ENCODE peak calls at places on chromosomes 11 and 22, in ten cellular contexts. Q is Calu3; O is activated naive CD4-positive, alpha-beta T cell; V is activated naive CD8-positive, alpha-beta T cell treated with anti-CD3 and anti-CD28 coated beads, Interleukin-2, amount 50 U/mL, for 24 hours; T is kidney epithelial cell; K is stimulated activated CD4-positive, alpha-beta T cell treated with anti-CD3 and anti-CD28 coated beads, Interleukin-12 subunit alpha, Interleukin-12 subunit beta, amount 100 ng/mL, for 48 hours; S is NCI-H2029 treated with DMSO at 0.1 percent for 48 hours; M is stimulated activated effector memory CD8-positive, alpha-beta T cell treated with anti-CD3 and anti-CD28 coated beads, Interleukin-12 subunit alpha, Interleukin-12 subunit beta, amount 100 ng/mL, for 72 hours; U is astrocyte of the spinal cord; F is B cell. H is an unnamed sample.

GRCh38 chr11:131910491-131911387 is 540.3 kb downstream of the NTM start:
- DNase-seq in K (no peak), V (no peak), M (no peak), T (no peak), Q (no peak), O (no peak), U (peak), S (no peak), F (no peak), H (no peak)

GRCh38 chr11:27615833-27616232 is 84.4 kb downstream of the BDNF start:
- DNase-seq in V (no peak), U (no peak), M (no peak), S (no peak), O (no peak), F (no peak), K (no peak), T (no peak), Q (no peak), H (no peak)

GRCh38 chr11:64245401-64245796 is 1.3 kb downstream of the PPP1R14B start:
- DNase-seq in S (no peak), O (no peak), Q (peak), U (peak), V (no peak), F (peak), T (no peak), M (no peak), K (no peak), H (no peak)

GRCh38 chr11:64987998-64988854 is 8.5 kb downstream of the BATF2 start:
- DNase-seq in Q (no peak), O (no peak), T (no peak), F (no peak), V (no peak), M (no peak), U (no peak), K (no peak), S (no peak), H (no peak)

GRCh38 chr22:37357471-37357870 is 69.8 kb downstream of the ELFN2 start:
- DNase-seq in K (no peak), T (no peak), V (no peak), F (no peak), M (no peak), Q (no peak), O (no peak), U (no peak), S (no peak), H (no peak)

GRCh38 chr11:44842219-44842618 is 108.5 kb downstream of the TP53I11 start:
- DNase-seq in O (no peak), F (no peak), V (no peak), U (peak), M (no peak), S (no peak), T (peak), Q (no peak), K (no peak), H (no peak)

GRCh38 chr11:70204466-70204799 is 1.3 kb downstream of the FADD start:
- DNase-seq in K (no peak), S (no peak), Q (no peak), O (no peak), F (no peak), T (no peak), V (no peak), U (no peak), M (no peak), H (no peak)

GRCh38 chr11:103947566-103947919 is 88.9 kb upstream of the DDI1 start:
- DNase-seq in O (no peak), S (no peak), K (no peak), F (no peak), Q (no peak), V (no peak), T (no peak), M (no peak), U (peak), H (no peak)

GRCh38 chr11:2214527-2215229 is 43.1 kb upstream of the TH start:
- DNase-seq in Q (no peak), M (no peak), O (no peak), T (no peak), F (no peak), U (no peak), V (no peak), S (no peak), K (no peak), H (no peak)

GRCh38 chr11:111870887-111871692 is at the start of gene ALG9:
- DNase-seq in S (peak), O (peak), Q (peak), K (peak), U (peak), F (peak), T (no peak), M (peak), V (peak), H (peak)

GRCh38 chr11:65625628-65626342 is 10.2 kb downstream of the PCNX3 start:
- DNase-seq in O (no peak), V (peak), S (no peak), K (no peak), Q (peak), T (no peak), F (peak), M (peak), U (no peak), H (peak)

GRCh38 chr11:12150831-12151382 is 40.5 kb downstream of the MICAL2 start:
- DNase-seq in T (no peak), F (no peak), S (no peak), U (peak), K (peak), V (peak), O (no peak), Q (no peak), M (peak), H (no peak)

GRCh38 chr11:26950260-26950719 is 43.6 kb upstream of the FIBIN start:
- DNase-seq in U (peak), F (no peak), Q (no peak), M (no peak), O (no peak), S (no peak), K (no peak), T (no peak), V (no peak), H (no peak)

GRCh38 chr11:125141686-125142535 is 22.6 kb upstream of the PKNOX2 start:
- DNase-seq in M (peak), O (peak), K (peak), V (peak), F (peak), Q (peak), U (peak), S (no peak), T (no peak), H (no peak)

GRCh38 chr11:61293869-61294716 is 1.0 kb downstream of the VWCE start:
- DNase-seq in Q (peak), K (peak), M (peak), T (no peak), U (peak), S (no peak), V (peak), F (peak), O (no peak), H (no peak)

GRCh38 chr11:124946735-124947141 is 7.3 kb upstream of the CCDC15 start:
- DNase-seq in U (peak), F (no peak), S (no peak), Q (no peak), M (no peak), V (no peak), T (no peak), O (no peak), K (no peak), H (no peak)

GRCh38 chr11:17703951-17704350 is 15.4 kb upstream of the MYOD1 start:
- DNase-seq in O (no peak), Q (no peak), S (no peak), U (no peak), V (no peak), F (no peak), T (no peak), K (no peak), M (no peak), H (no peak)

GRCh38 chr11:107040447-107041444 is 22.5 kb upstream of the GUCY1A2 start:
- DNase-seq in T (peak), O (no peak), V (no peak), Q (no peak), M (no peak), S (no peak), K (no peak), F (no peak), U (peak), H (no peak)

GRCh38 chr11:134574947-134575346 is 162.9 kb upstream of the B3GAT1 start:
- DNase-seq in O (no peak), V (no peak), T (no peak), F (no peak), Q (no peak), S (no peak), M (no peak), K (no peak), U (no peak), H (no peak)